ENCODE peak calls at places on chromosomes 12 and 14, in four cellular contexts. W, A, J and I are unnamed samples.

GRCh38 chr12:121250359-121250758 is 40.4 kb downstream of the P2RX4 start:
- DNase-seq in W (no peak), A (no peak), J (no peak), I (no peak)

GRCh38 chr12:67456281-67456918 is 187.2 kb downstream of the CAND1 start:
- DNase-seq in W (peak), A (peak), J (no peak), I (no peak)

GRCh38 chr12:14905269-14906004 is 19.8 kb upstream of the MGP start:
- DNase-seq in W (no peak), A (peak), J (no peak), I (no peak)

GRCh38 chr12:76031081-76031413 is 529 bp downstream of the PHLDA1 start:
- DNase-seq in W (no peak), A (peak), J (no peak), I (no peak)

GRCh38 chr14:104600141-104600643 is 4.4 kb downstream of the TMEM179 start:
- DNase-seq in W (peak), A (no peak), J (no peak), I (no peak)

GRCh38 chr12:22981711-22982110 is 356.7 kb downstream of the ETNK1 start:
- DNase-seq in W (no peak), A (peak), J (no peak), I (no peak)

GRCh38 chr12:21576431-21576830 is 28.2 kb downstream of the GYS2 start:
- DNase-seq in W (no peak), A (no peak), J (no peak), I (no peak)

GRCh38 chr14:89669209-89669608 is 252.2 kb upstream of the FOXN3 start:
- DNase-seq in W (no peak), A (no peak), J (no peak), I (no peak)

GRCh38 chr14:100588671-100589070 is 1.5 kb upstream of the BEGAIN start:
- DNase-seq in W (no peak), A (no peak), J (no peak), I (peak)

GRCh38 chr12:117732761-117733160 is 236.0 kb downstream of the KSR2 start:
- DNase-seq in W (no peak), A (no peak), J (no peak), I (no peak)

GRCh38 chr12:71582925-71583324 is 80.7 kb downstream of the ZFC3H1 start:
- DNase-seq in W (no peak), A (no peak), J (no peak), I (no peak)

GRCh38 chr12:89349814-89350213 is 2.5 kb downstream of the DUSP6 start:
- DNase-seq in W (peak), A (peak), J (no peak), I (peak)